ENCODE peak calls at places on chromosomes 16 and 17, in six cellular contexts. H is MM.1S, L is RWPE2, M is neural progenitor cell, G is cardiac fibroblast, Z is fibroblast of lung. R is an unnamed sample.

GRCh38 chr17:40074871-40075215 is 12.1 kb downstream of the THRA start:
- DNase-seq in L (no peak), H (no peak), M (no peak), G (peak; percentile 52), Z (no peak), R (no peak)

GRCh38 chr17:6463616-6464445 is 19.6 kb downstream of the PIMREG start:
- DNase-seq in L (no peak), G (no peak), M (no peak), H (no peak), Z (no peak), R (no peak)

GRCh38 chr17:67124469-67125148 is 80.3 kb downstream of the CACNG1 start:
- DNase-seq in M (no peak), Z (no peak), H (no peak), L (no peak), G (no peak), R (no peak)

GRCh38 chr17:48543854-48544355 is 1.0 kb downstream of the HOXB2 start:
- DNase-seq in L (no peak), M (no peak), H (no peak), G (no peak), Z (no peak), R (no peak)

GRCh38 chr17:49760296-49760695 is 3.6 kb downstream of the FAM117A start:
- DNase-seq in M (no peak), L (no peak), G (no peak), Z (no peak), H (no peak), R (no peak)

GRCh38 chr17:44914698-44915271 is 515 bp downstream of the GFAP start:
- DNase-seq in L (no peak), Z (no peak), H (no peak), G (no peak), M (no peak), R (no peak)

GRCh38 chr17:2883544-2884203 is 87.4 kb downstream of the RAP1GAP2 start:
- DNase-seq in M (no peak), H (no peak), G (peak; percentile 64), L (no peak), Z (peak; percentile 59), R (peak; percentile 17)

GRCh38 chr16:87066695-87067556 is 250.3 kb downstream of the C16orf95 start:
- DNase-seq in H (no peak), M (no peak), Z (no peak), L (no peak), G (no peak), R (no peak)

GRCh38 chr16:7086842-7087616 is 245.6 kb upstream of the RBFOX1 start:
- DNase-seq in L (no peak), M (peak; percentile 81), Z (no peak), G (no peak), H (no peak), R (no peak)

GRCh38 chr16:89971495-89972243 is 23.1 kb downstream of the DEF8 start:
- DNase-seq in M (no peak), L (no peak), G (no peak), H (no peak), Z (peak; percentile 23), R (peak; percentile 3)

GRCh38 chr17:75695830-75696271 is 25.4 kb upstream of the ITGB4 start:
- DNase-seq in H (no peak), M (no peak), G (no peak), Z (no peak), L (no peak), R (no peak)

GRCh38 chr17:77282524-77283515 is 142.1 kb downstream of the SEC14L1 start:
- DNase-seq in G (peak; percentile 46), L (no peak), Z (peak; percentile 82), M (peak; percentile 46), H (no peak), R (peak; percentile 43)

GRCh38 chr17:59844884-59845594 is 47.7 kb downstream of the TUBD1 start:
- DNase-seq in G (peak; percentile 87), Z (peak; percentile 75), M (no peak), L (no peak), H (no peak), R (peak; percentile 91)

GRCh38 chr17:18951941-18952842 is at the start of gene SLC5A10:
- DNase-seq in H (no peak), L (no peak), M (peak; percentile 47), Z (no peak), G (no peak), R (no peak)

GRCh38 chr17:42623732-42624596 is 14.5 kb downstream of the TUBG1 start:
- DNase-seq in L (no peak), M (no peak), Z (peak; percentile 80), H (no peak), G (peak; percentile 46), R (peak; percentile 50)

GRCh38 chr16:15643453-15644305 is 725 bp upstream of the MARF1 start:
- DNase-seq in L (no peak), H (peak; percentile 55), Z (peak; percentile 60), G (peak; percentile 75), M (no peak), R (peak; percentile 79)

GRCh38 chr17:27612160-27612767 is 18.7 kb upstream of the LGALS9 start:
- DNase-seq in G (peak; percentile 20), H (peak; percentile 15), L (no peak), Z (no peak), M (no peak), R (no peak)

GRCh38 chr17:37742762-37743611 is 1.9 kb downstream of the HNF1B start:
- DNase-seq in L (no peak), H (no peak), Z (no peak), G (no peak), M (peak; percentile 59), R (no peak)

GRCh38 chr17:37743875-37744632 is 805 bp downstream of the HNF1B start:
- DNase-seq in G (no peak), M (peak; percentile 79), H (no peak), Z (no peak), L (no peak), R (no peak)

GRCh38 chr17:37742114-37742761 is 2.6 kb downstream of the HNF1B start:
- DNase-seq in L (no peak), G (no peak), H (no peak), Z (peak; percentile 17), M (peak; percentile 75), R (peak; percentile 38)

GRCh38 chr17:37744633-37744927 is 279 bp downstream of the HNF1B start:
- DNase-seq in H (no peak), Z (no peak), L (no peak), G (no peak), M (no peak), R (no peak)

DNA sequence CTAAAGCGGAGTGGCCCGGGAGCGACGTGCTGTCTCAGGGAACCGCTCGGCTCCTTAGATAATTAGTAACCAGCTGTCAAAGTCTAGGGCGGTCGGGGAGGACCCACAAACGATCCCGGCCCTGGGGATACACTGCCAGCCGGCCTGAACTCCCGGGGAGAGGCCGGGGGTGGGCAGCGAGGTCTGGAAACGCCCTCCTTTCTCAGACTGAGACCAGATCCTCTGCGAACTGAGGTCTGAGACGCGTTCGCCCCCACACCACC is 1.3 kb downstream of the HNF1B start:
- DNase-seq in G (no peak), H (no peak), L (no peak), M (peak; percentile 66), Z (no peak), R (no peak)
- H3K4me3 ChIP-seq in G (no peak overlapping the region), H (no peak overlapping the region), L (no peak overlapping the region), M (peak overlapping the region; percentile 26), Z (no peak overlapping the region), R (no peak overlapping the region)

DNA sequence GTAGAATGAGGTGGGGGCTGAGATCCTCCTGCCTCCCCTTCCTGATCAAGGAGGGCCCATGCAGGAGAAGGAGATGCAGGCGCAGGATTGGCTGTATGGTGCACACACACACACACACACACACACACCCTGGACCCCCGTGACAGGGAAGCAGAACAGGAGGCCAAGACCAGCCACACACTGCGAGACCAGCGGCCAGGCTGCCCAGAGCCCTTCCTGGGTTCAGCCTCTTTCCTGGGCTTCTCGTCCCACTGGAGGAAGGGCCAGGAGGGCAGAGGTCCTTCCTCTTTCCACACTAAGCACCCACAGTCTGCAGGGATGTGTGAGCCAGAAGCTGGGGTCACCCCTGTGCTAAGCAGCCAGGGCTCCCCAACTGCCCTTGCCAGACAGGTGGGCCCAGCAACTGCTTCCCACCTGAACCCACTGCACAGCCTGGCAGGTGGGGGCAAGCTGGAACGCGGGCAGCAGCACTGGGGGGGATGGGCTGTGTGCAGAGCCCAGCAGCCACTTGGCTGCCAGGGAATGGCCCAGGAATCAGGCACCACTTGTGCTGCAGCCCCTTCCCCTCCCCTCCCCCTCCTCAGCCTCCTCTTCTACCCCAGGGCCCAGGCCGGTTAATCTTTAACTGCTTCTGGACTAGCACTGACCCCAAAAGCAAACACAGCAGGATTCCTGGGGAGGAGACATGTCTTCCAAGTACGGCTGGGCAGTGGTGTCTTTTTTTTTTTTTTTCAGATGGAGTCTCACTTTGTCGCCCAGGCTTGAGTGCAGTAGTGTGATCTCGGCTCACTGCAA is 44.6 kb upstream of the SLC38A10 start:
- DNase-seq in H (no peak), G (no peak), L (no peak), Z (no peak), M (peak; percentile 61), R (no peak)
- TF ChIP-seq CTCF in H (no peak), G (no peak), L (no peak), Z (no peak), M (no peak), R (no peak)

GRCh38 chr16:29899516-29900101 is at the start of gene SEZ6L2:
- DNase-seq in H (no peak), M (peak; percentile 92), G (peak; percentile 89), Z (peak; percentile 93), L (peak; percentile 92), R (peak; percentile 78)

GRCh38 chr16:29898135-29898534 is 1.2 kb downstream of the SEZ6L2 start:
- DNase-seq in M (peak; percentile 76), Z (no peak), G (no peak), H (no peak), L (no peak), R (no peak)

GRCh38 chr16:29896841-29897240 is 2.5 kb downstream of the SEZ6L2 start:
- DNase-seq in H (no peak), Z (no peak), M (no peak), L (no peak), G (no peak), R (no peak)

GRCh38 chr16:29898786-29899515 is 399 bp downstream of the SEZ6L2 start:
- DNase-seq in Z (no peak), L (no peak), H (no peak), M (peak; percentile 80), G (no peak), R (no peak)

DNA sequence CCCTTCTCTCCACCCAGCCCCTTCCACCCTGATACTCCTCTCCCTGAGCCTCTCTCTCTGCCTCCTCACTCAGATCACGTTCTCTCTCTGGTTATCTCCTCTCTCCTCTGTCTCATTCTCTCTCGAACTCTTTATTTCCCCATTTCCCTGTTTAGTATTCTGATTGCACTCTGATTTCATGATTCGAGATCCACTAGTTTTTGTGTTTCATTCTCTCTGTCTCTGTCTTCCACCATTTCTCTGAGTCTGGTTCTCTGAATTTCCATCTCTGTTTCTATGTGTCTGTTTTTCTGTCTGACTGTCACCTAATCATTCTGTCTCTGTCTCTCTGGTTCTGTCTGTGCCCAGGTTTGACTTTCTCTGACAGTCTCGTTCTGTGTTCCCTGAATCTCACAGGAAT is 2.0 kb downstream of the SEZ6L2 start:
- DNase-seq in Z (no peak), M (no peak), G (no peak), H (no peak), L (no peak), R (no peak)
- H3K4me3 ChIP-seq in Z (no peak overlapping the region), M (no peak overlapping the region), G (no peak overlapping the region), H (no peak overlapping the region), L (no peak overlapping the region), R (no peak overlapping the region)

DNA sequence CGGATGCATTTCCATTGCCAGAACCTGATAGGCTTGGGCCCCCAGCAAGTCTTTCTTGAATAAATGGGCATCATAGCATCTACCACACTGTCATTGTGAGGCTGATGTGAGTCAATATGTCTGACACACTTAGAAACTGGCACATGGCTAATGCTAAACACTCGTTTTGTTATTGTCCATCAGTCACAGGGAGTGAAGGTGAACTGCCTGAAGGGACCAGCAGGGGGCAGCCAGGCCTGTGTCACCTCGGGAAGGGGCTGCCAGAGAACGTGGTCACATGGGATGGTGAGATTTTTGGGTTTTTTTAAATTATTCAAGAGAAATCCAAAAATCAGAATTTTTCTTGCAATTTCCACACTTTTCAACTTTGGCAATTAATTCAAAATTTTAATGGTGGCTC is 831 bp upstream of the RCVRN start:
- DNase-seq in H (no peak), G (no peak), M (peak; percentile 66), Z (no peak), L (no peak), R (no peak)
- TF ChIP-seq CTCF in H (peak; percentile 28), G (peak; percentile 24), M (peak; percentile 77), Z (peak; percentile 40), L (peak; percentile 23), R (peak; percentile 50)

R was measured in astrocyte of the spinal cord.